ENCODE peak calls at places on chromosome 9, in nine cellular contexts. W, V, H, F, B, Z, L, X and G are unnamed samples.

GRCh38 chr9:130662927-130663257 is 1.5 kb upstream of the PRDM12 start:
- DNase-seq in F (no peak), Z (no peak), H (no peak), B (no peak), X (no peak), W (no peak), L (no peak), V (no peak), G (no peak)

GRCh38 chr9:12604154-12604825 is 88.9 kb upstream of the TYRP1 start:
- DNase-seq in H (no peak), L (no peak), X (no peak), V (peak; percentile 56), W (no peak), B (peak; percentile 47), Z (no peak), F (no peak), G (no peak)

GRCh38 chr9:21993893-21994525 is at the start of gene CDKN2A:
- DNase-seq in F (no peak), L (peak; percentile 78), V (peak; percentile 79), H (no peak), W (peak; percentile 26), B (peak; percentile 52), Z (no peak), X (peak; percentile 78), G (peak; percentile 20)

GRCh38 chr9:126524353-126525077 is 89.2 kb upstream of the LMX1B start:
- DNase-seq in L (no peak), X (no peak), Z (no peak), W (no peak), F (no peak), H (no peak), B (no peak), V (no peak), G (no peak)

GRCh38 chr9:137679249-137679648 is 60.4 kb downstream of the EHMT1 start:
- DNase-seq in H (no peak), W (peak; percentile 26), Z (no peak), X (no peak), V (no peak), F (no peak), L (no peak), B (no peak), G (no peak)

GRCh38 chr9:6239048-6239461 is 23.4 kb downstream of the IL33 start:
- DNase-seq in L (no peak), Z (no peak), F (no peak), H (no peak), X (no peak), W (no peak), B (no peak), V (no peak), G (peak; percentile 36)

GRCh38 chr9:36862206-36863145 is 171.6 kb downstream of the PAX5 start:
- DNase-seq in W (peak; percentile 40), H (no peak), F (peak; percentile 15), Z (no peak), L (no peak), V (peak; percentile 32), B (peak; percentile 67), X (no peak), G (peak; percentile 39)

GRCh38 chr9:111978616-111979015 is 82.0 kb downstream of the UGCG start:
- DNase-seq in W (no peak), Z (no peak), B (no peak), L (no peak), V (peak; percentile 49), F (no peak), H (no peak), X (no peak), G (no peak)

GRCh38 chr9:95516736-95517558 is at the start of gene PTCH1:
- DNase-seq in X (peak; percentile 97), H (peak; percentile 47), F (no peak), L (peak; percentile 72), Z (no peak), B (peak; percentile 72), V (peak; percentile 71), W (peak; percentile 58), G (peak; percentile 57)

GRCh38 chr9:36415822-36416515 is 15.9 kb upstream of the RNF38 start:
- DNase-seq in X (no peak), Z (no peak), W (no peak), L (no peak), H (no peak), F (no peak), V (no peak), B (peak; percentile 23), G (no peak)

GRCh38 chr9:38192731-38193130 is 123.7 kb upstream of the SHB start:
- DNase-seq in L (no peak), Z (no peak), X (no peak), F (no peak), V (no peak), H (no peak), W (no peak), B (no peak), G (no peak)

GRCh38 chr9:134377976-134378375 is 51.7 kb downstream of the RXRA start:
- DNase-seq in F (no peak), H (peak; percentile 76), L (peak; percentile 91), B (no peak), Z (no peak), W (no peak), X (peak; percentile 68), V (no peak), G (peak; percentile 96)

GRCh38 chr9:26243298-26243697 is 565.1 kb upstream of the TUSC1 start:
- DNase-seq in B (no peak), H (no peak), L (no peak), W (no peak), Z (no peak), F (no peak), X (no peak), V (peak; percentile 62), G (no peak)

GRCh38 chr9:105835721-105836120 is 141.4 kb downstream of the TMEM38B start:
- DNase-seq in Z (no peak), B (peak; percentile 30), W (no peak), L (no peak), V (no peak), H (no peak), F (no peak), X (no peak), G (no peak)

GRCh38 chr9:16012621-16013020 is 459.8 kb downstream of the CCDC171 start:
- DNase-seq in Z (no peak), X (no peak), V (peak; percentile 49), H (no peak), B (no peak), L (no peak), W (no peak), F (no peak), G (no peak)

GRCh38 chr9:18905883-18906649 is 126.9 kb downstream of the SAXO1 start:
- DNase-seq in B (no peak), X (no peak), W (no peak), Z (no peak), L (no peak), H (no peak), V (no peak), F (no peak), G (no peak)

GRCh38 chr9:120920495-120921178 is 6.0 kb downstream of the TRAF1 start:
- DNase-seq in L (no peak), V (no peak), F (no peak), B (no peak), Z (no peak), W (no peak), H (no peak), X (no peak), G (no peak)

GRCh38 chr9:4241552-4241951 is 58.3 kb downstream of the GLIS3 start:
- DNase-seq in Z (no peak), X (no peak), W (no peak), F (no peak), V (no peak), B (no peak), L (no peak), H (no peak), G (no peak)

GRCh38 chr9:18881740-18882139 is 151.3 kb downstream of the SAXO1 start:
- DNase-seq in W (no peak), H (no peak), X (no peak), F (no peak), Z (no peak), B (no peak), V (no peak), L (no peak), G (no peak)

GRCh38 chr9:81492710-81493447 is 196.5 kb downstream of the TLE1 start:
- DNase-seq in B (no peak), F (no peak), Z (peak; percentile 76), W (no peak), L (no peak), X (peak; percentile 79), H (no peak), V (peak; percentile 95), G (no peak)

GRCh38 chr9:114071197-114071795 is 6.8 kb downstream of the AMBP start:
- DNase-seq in W (no peak), X (no peak), F (no peak), H (no peak), B (no peak), L (peak; percentile 48), V (no peak), Z (no peak), G (no peak)
- H3K4me3 ChIP-seq in W (no peak overlapping the region), X (no peak overlapping the region), F (no peak overlapping the region), H (no peak overlapping the region), B (no peak overlapping the region), L (no peak overlapping the region), V (no peak overlapping the region), Z (no peak overlapping the region), G (no peak overlapping the region)

GRCh38 chr9:93124793-93125192 is 9.3 kb downstream of the NINJ1 start:
- DNase-seq in B (no peak), W (no peak), X (no peak), Z (no peak), F (no peak), L (peak; percentile 63), H (no peak), V (no peak), G (no peak)
- H3K4me1 ChIP-seq in B (peaks cover 12% of the 10 kb centered on the region), W (peaks cover 36% of the 10 kb centered on the region), X (peaks cover 21% of the 10 kb centered on the region), Z (no peaks in the 10 kb centered on the region), F (peaks cover 55% of the 10 kb centered on the region), L (peaks cover 44% of the 10 kb centered on the region), H (peaks cover 60% of the 10 kb centered on the region), V (peaks cover 52% of the 10 kb centered on the region), G (no peaks in the 10 kb centered on the region)

DNA sequence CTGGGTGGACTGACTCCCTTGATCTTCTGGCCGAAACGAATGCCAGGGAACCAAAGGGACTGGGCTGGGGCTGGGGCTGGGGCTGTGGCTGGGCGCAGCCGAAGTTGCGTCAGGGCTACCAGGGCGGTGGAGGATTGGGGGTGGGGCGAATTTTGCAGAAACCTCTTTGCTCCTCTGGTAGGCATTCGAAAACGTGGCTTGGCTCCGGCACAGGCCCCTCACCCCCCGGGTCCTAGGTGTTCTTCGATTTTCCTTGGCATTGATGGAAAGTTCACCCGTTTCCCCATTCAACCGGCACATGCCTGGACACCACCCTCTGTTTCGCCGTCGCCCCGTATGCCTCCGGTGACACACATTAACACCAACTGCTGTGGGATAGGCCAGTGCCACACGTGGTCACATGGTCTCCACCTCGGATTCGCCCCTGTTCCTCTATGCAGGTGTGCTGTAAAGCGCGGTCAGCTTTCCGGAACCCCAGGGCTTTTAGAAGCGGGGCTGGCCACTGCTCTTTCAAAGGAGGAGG is 477.1 kb downstream of the SPATA31A7 start:
- DNase-seq in B (no peak), V (no peak), F (no peak), W (no peak), L (peak; percentile 59), Z (no peak), X (peak; percentile 35), H (no peak), G (no peak)
- H3K9me3 ChIP-seq in B (no peaks in the 10 kb centered on the region), V (no peaks in the 10 kb centered on the region), F (no peaks in the 10 kb centered on the region), W (peaks cover 2% of the 10 kb centered on the region), L (no peaks in the 10 kb centered on the region), Z (peaks cover 9% of the 10 kb centered on the region), X (no peaks in the 10 kb centered on the region), H (peaks cover 3% of the 10 kb centered on the region), G (no peaks in the 10 kb centered on the region)

GRCh38 chr9:76310991-76311390 is 83.2 kb downstream of the RFK start:
- DNase-seq in X (no peak), Z (no peak), F (no peak), V (no peak), L (no peak), H (no peak), W (no peak), B (no peak), G (no peak)
- H3K4me3 ChIP-seq in X (no peak overlapping the region), Z (no peak overlapping the region), F (no peak overlapping the region), V (no peak overlapping the region), L (no peak overlapping the region), H (no peak overlapping the region), W (no peak overlapping the region), B (no peak overlapping the region), G (no peak overlapping the region)